ENCODE peak calls at places on chromosome 14, in nine cellular contexts. I is mesendoderm, O is nucleus accumbens, X is amygdala, B is NCI-H1105, D is prostate gland, N is AML-193, H is epithelial cell of esophagus, Q is KG1. L is an unnamed sample.

GRCh38 chr14:53964249-53964648 is 7.6 kb upstream of the BMP4 start:
- DNase-seq in I (peak), O (no peak), X (no peak), B (no peak), D (no peak), N (no peak), H (no peak), Q (no peak), L (no peak)

GRCh38 chr14:62710811-62711210 is 334.4 kb downstream of the KCNH5 start:
- DNase-seq in I (no peak), O (no peak), X (no peak), B (peak), D (no peak), N (no peak), H (peak), Q (no peak), L (no peak)

GRCh38 chr14:74255281-74255680 is 16.0 kb downstream of the VSX2 start:
- DNase-seq in I (no peak), O (no peak), X (no peak), B (no peak), D (no peak), N (no peak), H (no peak), Q (no peak), L (no peak)

GRCh38 chr14:23068792-23069412 is 11.6 kb upstream of the CDH24 start:
- DNase-seq in I (peak), O (no peak), X (no peak), B (no peak), D (peak), N (no peak), H (peak), Q (no peak), L (peak)

GRCh38 chr14:77181603-77182437 is at the start of gene TMEM63C:
- DNase-seq in I (peak), O (no peak), X (peak), B (peak), D (no peak), N (no peak), H (peak), Q (no peak), L (peak)

GRCh38 chr14:36028218-36028617 is 148.3 kb downstream of the PTCSC3 start:
- DNase-seq in I (peak), O (no peak), X (no peak), B (no peak), D (no peak), N (no peak), H (no peak), Q (no peak), L (no peak)

GRCh38 chr14:75158843-75159614 is 17.4 kb downstream of the TMED10 start:
- DNase-seq in I (no peak), O (no peak), X (no peak), B (no peak), D (no peak), N (no peak), H (peak), Q (no peak), L (no peak)

GRCh38 chr14:39666386-39666785 is 234.2 kb upstream of the FBXO33 start:
- DNase-seq in I (no peak), O (no peak), X (no peak), B (no peak), D (no peak), N (no peak), H (no peak), Q (no peak), L (no peak)

GRCh38 chr14:37587881-37588666 is 7.0 kb downstream of the FOXA1 start:
- DNase-seq in I (peak), O (no peak), X (no peak), B (no peak), D (no peak), N (no peak), H (peak), Q (no peak), L (peak)

GRCh38 chr14:53711205-53711604 is 245.4 kb downstream of the BMP4 start:
- DNase-seq in I (no peak), O (no peak), X (no peak), B (no peak), D (no peak), N (no peak), H (no peak), Q (no peak), L (no peak)

GRCh38 chr14:80602931-80603330 is 338.6 kb downstream of the CEP128 start:
- DNase-seq in I (no peak), O (no peak), X (peak), B (no peak), D (no peak), N (no peak), H (no peak), Q (no peak), L (no peak)

GRCh38 chr14:54564799-54565235 is 2.1 kb upstream of the SAMD4A start:
- DNase-seq in I (no peak), O (no peak), X (no peak), B (no peak), D (no peak), N (no peak), H (peak), Q (peak), L (no peak)

GRCh38 chr14:54567224-54567633 is 301 bp downstream of the SAMD4A start:
- DNase-seq in I (peak), O (no peak), X (peak), B (no peak), D (peak), N (no peak), H (no peak), Q (no peak), L (no peak)

GRCh38 chr14:24093901-24094838 is at the start of gene PCK2:
- DNase-seq in I (peak), O (no peak), X (peak), B (peak), D (peak), N (peak), H (peak), Q (peak), L (peak)

GRCh38 chr14:87994974-87995373 is 2.0 kb upstream of the GALC start:
- DNase-seq in I (peak), O (no peak), X (no peak), B (no peak), D (no peak), N (no peak), H (no peak), Q (no peak), L (no peak)

GRCh38 chr14:78341827-78342389 is 171.7 kb downstream of the NRXN3 start:
- DNase-seq in I (no peak), O (no peak), X (no peak), B (no peak), D (peak), N (no peak), H (peak), Q (no peak), L (no peak)

GRCh38 chr14:94175403-94176146 is 1.5 kb downstream of the PPP4R4 start:
- DNase-seq in I (no peak), O (no peak), X (no peak), B (no peak), D (no peak), N (no peak), H (no peak), Q (no peak), L (no peak)

GRCh38 chr14:52119030-52119429 is 50.2 kb upstream of the NID2 start:
- DNase-seq in I (no peak), O (no peak), X (peak), B (no peak), D (no peak), N (no peak), H (no peak), Q (no peak), L (no peak)

GRCh38 chr14:36600431-36600830 is 18.0 kb upstream of the NKX2-8 start:
- DNase-seq in I (no peak), O (no peak), X (no peak), B (no peak), D (no peak), N (no peak), H (no peak), Q (no peak), L (no peak)

GRCh38 chr14:63174760-63175191 is 29.5 kb upstream of the RHOJ start:
- DNase-seq in I (peak), O (no peak), X (no peak), B (peak), D (peak), N (peak), H (peak), Q (no peak), L (no peak)

GRCh38 chr14:49461529-49462401 is 124.4 kb downstream of the RPS29 start:
- DNase-seq in I (peak), O (no peak), X (no peak), B (peak), D (peak), N (peak), H (peak), Q (peak), L (no peak)

GRCh38 chr14:61345144-61345482 is 23.7 kb downstream of the PRKCH start:
- DNase-seq in I (no peak), O (no peak), X (no peak), B (no peak), D (no peak), N (no peak), H (no peak), Q (no peak), L (no peak)

GRCh38 chr14:104926619-104927431 is 2.1 kb downstream of the PLD4 start:
- DNase-seq in I (no peak), O (no peak), X (no peak), B (no peak), D (no peak), N (no peak), H (no peak), Q (no peak), L (peak)

GRCh38 chr14:34172477-34173368 is 221.8 kb upstream of the EGLN3 start:
- DNase-seq in I (no peak), O (no peak), X (no peak), B (no peak), D (no peak), N (no peak), H (no peak), Q (no peak), L (no peak)

GRCh38 chr14:33564774-33565630 is 385.9 kb downstream of the EGLN3 start:
- DNase-seq in I (peak), O (no peak), X (no peak), B (peak), D (no peak), N (no peak), H (peak), Q (peak), L (no peak)

GRCh38 chr14:98721061-98721460 is 550.9 kb downstream of the BCL11B start:
- DNase-seq in I (no peak), O (no peak), X (no peak), B (no peak), D (no peak), N (no peak), H (no peak), Q (no peak), L (no peak)